ENCODE peak calls at places on chromosomes 1 and 21, in nine cellular contexts. M is GM04504, Z is HuH-7, K is NCI-H2171 treated with DMSO at 0.1 percent for 48 hours, E is Caki2, Y is GM12892, R is T-cell, T is HuH-7.5, N is heart right ventricle. V is an unnamed sample.

GRCh38 chr1:75233302-75233929 is 99.2 kb downstream of the LHX8 start:
- DNase-seq in M (no peak), Z (peak), K (peak), E (peak), Y (no peak), R (no peak), T (peak), N (no peak), V (peak)

GRCh38 chr1:204447736-204448135 is 36.1 kb upstream of the PPP1R15B start:
- DNase-seq in M (no peak), Z (no peak), K (no peak), E (no peak), Y (no peak), R (no peak), T (no peak), N (no peak), V (no peak)

GRCh38 chr1:117093870-117094621 is 27.5 kb downstream of the TRIM45 start:
- DNase-seq in M (no peak), Z (peak), K (peak), E (peak), Y (no peak), R (peak), T (no peak), N (no peak), V (peak)

GRCh38 chr1:95041491-95042165 is 31.1 kb downstream of the ALG14 start:
- DNase-seq in M (peak), Z (peak), K (peak), E (peak), Y (no peak), R (no peak), T (peak), N (peak), V (peak)

GRCh38 chr1:218345673-218346390 is 696 bp downstream of the TGFB2 start:
- DNase-seq in M (no peak), Z (peak), K (peak), E (peak), Y (no peak), R (peak), T (no peak), N (peak), V (peak)

GRCh38 chr1:150966011-150966410 is 8.6 kb downstream of the CERS2 start:
- DNase-seq in M (no peak), Z (no peak), K (no peak), E (no peak), Y (no peak), R (no peak), T (no peak), N (no peak), V (no peak)

GRCh38 chr21:35273331-35273730 is 224.2 kb upstream of the RUNX1 start:
- DNase-seq in M (no peak), Z (no peak), K (no peak), E (no peak), Y (no peak), R (no peak), T (no peak), N (no peak), V (no peak)

GRCh38 chr1:38098101-38098847 is 51.7 kb upstream of the POU3F1 start:
- DNase-seq in M (no peak), Z (no peak), K (no peak), E (no peak), Y (no peak), R (no peak), T (no peak), N (no peak), V (no peak)

GRCh38 chr1:76944942-76945341 is 77.7 kb downstream of the ST6GALNAC5 start:
- DNase-seq in M (no peak), Z (no peak), K (no peak), E (no peak), Y (no peak), R (no peak), T (no peak), N (no peak), V (peak)

V was measured in choroid plexus epithelial cell.